ENCODE peak calls at places on chromosome 7, in four cellular contexts. I is kidney; J is BJ; C is stimulated activated CD8-positive, alpha-beta memory T cell treated with anti-CD3 and anti-CD28 coated beads, Interleukin-15, amount 100 ng/mL, for 24 hours. G is an unnamed sample.

GRCh38 chr7:35003679-35004278 is 33.5 kb downstream of the DPY19L1 start:
- DNase-seq in I (peak), J (peak), C (no peak), G (no peak)

GRCh38 chr7:95684037-95684436 is 87.7 kb upstream of the PDK4 start:
- DNase-seq in I (no peak), J (no peak), C (no peak), G (no peak)

GRCh38 chr7:33392143-33392542 is 262.8 kb downstream of the BBS9 start:
- DNase-seq in I (no peak), J (no peak), C (no peak), G (no peak)

GRCh38 chr7:75937958-75938786 is 23.2 kb downstream of the POR start:
- DNase-seq in I (peak), J (peak), C (no peak), G (no peak)

GRCh38 chr7:143288836-143289235 is 685 bp downstream of the CASP2 start:
- DNase-seq in I (no peak), J (no peak), C (no peak), G (no peak)

GRCh38 chr7:16883918-16884317 is 2.1 kb upstream of the AGR3 start:
- DNase-seq in I (no peak), J (no peak), C (no peak), G (no peak)

GRCh38 chr7:155108144-155108901 is 38.2 kb downstream of the HTR5A start:
- DNase-seq in I (no peak), J (no peak), C (no peak), G (no peak)

GRCh38 chr7:106683941-106684340 is 23.0 kb upstream of the CCDC71L start:
- DNase-seq in I (no peak), J (no peak), C (no peak), G (no peak)

GRCh38 chr7:129903935-129904334 is 48.8 kb downstream of the UBE2H start:
- DNase-seq in I (no peak), J (no peak), C (no peak), G (no peak)

GRCh38 chr7:42071372-42072261 is 165.4 kb downstream of the GLI3 start:
- DNase-seq in I (no peak), J (no peak), C (no peak), G (no peak)

GRCh38 chr7:36390199-36391090 is 783 bp downstream of the ANLN start:
- DNase-seq in I (peak), J (peak), C (no peak), G (peak)

GRCh38 chr7:101549734-101550133 is 79.4 kb downstream of the MYL10 start:
- DNase-seq in I (peak), J (no peak), C (no peak), G (no peak)

GRCh38 chr7:150867592-150867991 is 15.3 kb downstream of the AOC1 start:
- DNase-seq in I (no peak), J (no peak), C (no peak), G (no peak)

GRCh38 chr7:116591202-116592040 is 66.6 kb downstream of the CAV1 start:
- DNase-seq in I (no peak), J (no peak), C (no peak), G (no peak)

GRCh38 chr7:80781561-80781979 is 137.3 kb downstream of the SEMA3C start:
- DNase-seq in I (no peak), J (peak), C (no peak), G (no peak)

GRCh38 chr7:22587322-22587721 is 87.3 kb upstream of the STEAP1B start:
- DNase-seq in I (no peak), J (no peak), C (no peak), G (no peak)

GRCh38 chr7:34064511-34065158 is 159.3 kb downstream of the BMPER start:
- DNase-seq in I (no peak), J (no peak), C (no peak), G (no peak)

GRCh38 chr7:30134523-30135270 is at the start of gene MTURN:
- DNase-seq in I (peak), J (no peak), C (peak), G (peak)

GRCh38 chr7:121140790-121141189 is 152.3 kb downstream of the CPED1 start:
- DNase-seq in I (no peak), J (no peak), C (no peak), G (no peak)

GRCh38 chr7:142263598-142264380 is 5.9 kb upstream of the PRSS58 start:
- DNase-seq in I (no peak), J (no peak), C (no peak), G (no peak)

GRCh38 chr7:115122388-115122787 is 200.5 kb downstream of the MDFIC start:
- DNase-seq in I (no peak), J (no peak), C (no peak), G (no peak)

GRCh38 chr7:617614-618538 is 98.2 kb upstream of the PDGFA start:
- DNase-seq in I (peak), J (no peak), C (no peak), G (no peak)

GRCh38 chr7:3200504-3200903 is 100.5 kb upstream of the SDK1 start:
- DNase-seq in I (no peak), J (no peak), C (no peak), G (no peak)

GRCh38 chr7:132604090-132604489 is 27.8 kb upstream of the PLXNA4 start:
- DNase-seq in I (no peak), J (no peak), C (no peak), G (no peak)

G was measured in type B pancreatic cell.